ENCODE peak calls at places on chromosome 12, in six cellular contexts. Y is endothelial cell, Q is left ventricle myocardium inferior, P is PC-3, K is coronary artery, D is esophagus squamous epithelium. G is an unnamed sample.

GRCh38 chr12:94650143-94651056 is at the start of gene TMCC3:
- DNase-seq in Y (peak; percentile 61), Q (peak; percentile 51), P (peak; percentile 68), K (no peak), D (no peak), G (peak; percentile 75)

GRCh38 chr12:45934956-45935355 is 55.4 kb downstream of the SCAF11 start:
- DNase-seq in Y (no peak), Q (no peak), P (no peak), K (no peak), D (no peak), G (no peak)

GRCh38 chr12:55955800-55956508 is 9.9 kb downstream of the PMEL start:
- DNase-seq in Y (peak; percentile 33), Q (no peak), P (peak; percentile 95), K (no peak), D (no peak), G (no peak)

GRCh38 chr12:11981174-11981733 is 89.5 kb upstream of the BCL2L14 start:
- DNase-seq in Y (no peak), Q (no peak), P (peak; percentile 62), K (no peak), D (no peak), G (no peak)

GRCh38 chr12:122022393-122023338 is 982 bp downstream of the BCL7A start:
- DNase-seq in Y (peak; percentile 38), Q (peak; percentile 32), P (peak; percentile 44), K (no peak), D (no peak), G (peak; percentile 60)

GRCh38 chr12:56634242-56634836 is 4.2 kb upstream of the BAZ2A start:
- DNase-seq in Y (peak; percentile 31), Q (no peak), P (peak; percentile 65), K (no peak), D (no peak), G (peak; percentile 61)

GRCh38 chr12:76529226-76529918 is 30.2 kb downstream of the OSBPL8 start:
- DNase-seq in Y (no peak), Q (no peak), P (no peak), K (no peak), D (no peak), G (no peak)

GRCh38 chr12:108612788-108613282 is 15.0 kb upstream of the TMEM119 start:
- DNase-seq in Y (no peak), Q (no peak), P (no peak), K (no peak), D (no peak), G (no peak)

GRCh38 chr12:77107121-77107520 is 41.8 kb upstream of the E2F7 start:
- DNase-seq in Y (no peak), Q (no peak), P (no peak), K (no peak), D (no peak), G (no peak)

GRCh38 chr12:75712223-75712622 is 200.8 kb upstream of the KRR1 start:
- DNase-seq in Y (no peak), Q (no peak), P (peak; percentile 92), K (no peak), D (no peak), G (no peak)

GRCh38 chr12:70908978-70909377 is 11.6 kb downstream of the PTPRR start:
- DNase-seq in Y (no peak), Q (no peak), P (no peak), K (no peak), D (no peak), G (no peak)

GRCh38 chr12:40107098-40107802 is 1.4 kb upstream of the SLC2A13 start:
- DNase-seq in Y (peak; percentile 83), Q (peak; percentile 91), P (peak; percentile 90), K (peak; percentile 81), D (peak; percentile 49), G (peak; percentile 89)

GRCh38 chr12:112979281-112979680 is 962 bp downstream of the OAS2 start:
- DNase-seq in Y (no peak), Q (no peak), P (peak; percentile 5), K (no peak), D (no peak), G (no peak)

GRCh38 chr12:125981610-125982253 is 916.5 kb downstream of the AACS start:
- DNase-seq in Y (no peak), Q (no peak), P (no peak), K (no peak), D (no peak), G (no peak)

GRCh38 chr12:51389302-51389999 is 1.8 kb downstream of the GALNT6 start:
- DNase-seq in Y (no peak), Q (no peak), P (peak; percentile 78), K (no peak), D (no peak), G (no peak)

GRCh38 chr12:73383584-73384229 is 1111.5 kb downstream of the TRHDE start:
- DNase-seq in Y (no peak), Q (no peak), P (peak; percentile 81), K (no peak), D (no peak), G (no peak)

GRCh38 chr12:1350055-1350933 is 244.1 kb downstream of the FBXL14 start:
- DNase-seq in Y (no peak), Q (no peak), P (peak; percentile 88), K (no peak), D (no peak), G (no peak)

GRCh38 chr12:131827961-131828534 is at the start of gene MMP17:
- DNase-seq in Y (peak; percentile 64), Q (peak; percentile 61), P (peak; percentile 79), K (peak; percentile 67), D (no peak), G (peak; percentile 84)
- TF ChIP-seq CTCF in Y (no peak), Q (peak; percentile 29), P (no peak), K (no peak), D (no peak), G (no peak)

DNA sequence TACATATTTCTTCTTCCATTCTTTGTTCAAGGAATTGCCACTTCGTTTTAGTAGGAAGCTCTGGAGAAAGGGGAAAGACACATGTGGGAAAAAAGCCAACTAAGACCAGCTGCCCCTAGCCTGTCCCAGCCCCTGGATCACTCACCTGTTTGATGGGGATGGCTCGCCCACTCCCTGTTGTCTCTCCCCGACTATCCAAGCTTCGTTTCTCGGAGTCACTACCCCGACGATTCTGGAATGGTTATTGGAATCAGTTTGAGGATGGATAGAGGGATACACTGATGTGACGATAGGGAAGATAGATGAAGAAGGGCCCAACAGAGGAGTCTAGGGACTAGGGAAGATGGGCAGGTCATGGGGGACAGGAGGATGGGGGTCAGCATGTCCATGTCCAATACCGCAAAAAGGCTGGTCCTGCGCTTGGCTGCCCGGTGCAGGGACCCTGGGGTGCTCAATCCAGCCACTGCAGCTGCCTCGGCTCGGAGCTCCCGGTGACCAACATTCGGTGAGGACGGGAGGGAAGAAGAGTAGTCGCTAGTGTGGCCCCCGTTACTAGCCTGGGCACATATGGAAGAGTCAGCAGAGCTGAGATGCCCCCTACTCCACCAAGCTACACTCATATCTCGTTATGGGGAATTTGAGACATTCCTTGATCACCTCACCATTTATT is 7.0 kb downstream of the AGAP2 start:
- DNase-seq in Y (no peak), Q (no peak), P (no peak), K (no peak), D (no peak), G (no peak)
- TF ChIP-seq CTCF in Y (no peak), Q (no peak), P (no peak), K (no peak), D (no peak), G (no peak)

DNA sequence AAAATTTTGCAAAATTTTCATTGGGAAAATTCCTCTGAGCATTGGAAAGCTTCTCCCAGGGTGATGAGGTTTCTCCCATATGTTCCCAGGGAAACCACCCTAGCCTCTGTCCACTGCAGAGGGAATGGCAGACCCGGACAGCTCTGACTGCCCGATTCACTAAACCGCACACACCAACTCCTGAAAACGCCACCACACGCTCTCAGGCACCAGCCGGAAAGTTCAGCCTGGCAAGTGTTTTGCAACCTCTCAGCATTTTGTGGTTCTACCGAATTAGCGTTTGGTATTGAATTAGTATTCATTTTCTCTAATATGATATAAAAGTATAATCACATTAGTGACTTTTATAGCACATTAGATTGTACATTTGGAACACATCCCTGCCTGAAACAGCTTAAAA is 213.4 kb downstream of the PHETA1 start:
- DNase-seq in Y (no peak), Q (no peak), P (no peak), K (no peak), D (no peak), G (no peak)
- TF ChIP-seq CTCF in Y (no peak), Q (no peak), P (no peak), K (no peak), D (no peak), G (no peak)

GRCh38 chr12:52442600-52443061 is 8.5 kb upstream of the KRT75 start:
- DNase-seq in Y (no peak), Q (no peak), P (peak; percentile 99), K (no peak), D (no peak), G (peak; percentile 29)
- TF ChIP-seq CTCF in Y (no peak), Q (no peak), P (peak; percentile 56), K (no peak), D (no peak), G (no peak)

GRCh38 chr12:80015660-80016059 is 80.8 kb upstream of the PPP1R12A start:
- DNase-seq in Y (no peak), Q (no peak), P (no peak), K (no peak), D (no peak), G (no peak)
- TF ChIP-seq CTCF in Y (no peak), Q (no peak), P (no peak), K (no peak), D (no peak), G (no peak)

GRCh38 chr12:6666211-6666610 is 3.3 kb upstream of the ING4 start:
- DNase-seq in Y (no peak), Q (no peak), P (no peak), K (no peak), D (no peak), G (no peak)

GRCh38 chr12:6664902-6665301 is 2.0 kb upstream of the ING4 start:
- DNase-seq in Y (no peak), Q (no peak), P (no peak), K (no peak), D (no peak), G (no peak)

GRCh38 chr12:6662906-6663742 is at the start of gene ING4:
- DNase-seq in Y (peak; percentile 88), Q (peak; percentile 97), P (peak; percentile 97), K (peak; percentile 98), D (peak; percentile 93), G (peak; percentile 88)

GRCh38 chr12:6672143-6672542 is 9.2 kb upstream of the ING4 start:
- DNase-seq in Y (no peak), Q (no peak), P (no peak), K (no peak), D (no peak), G (no peak)

GRCh38 chr12:6667559-6668210 is 4.8 kb upstream of the ING4 start:
- DNase-seq in Y (no peak), Q (no peak), P (peak; percentile 32), K (no peak), D (no peak), G (no peak)
- TF ChIP-seq CTCF in Y (no peak), Q (no peak), P (peak; percentile 44), K (no peak), D (no peak), G (no peak)

DNA sequence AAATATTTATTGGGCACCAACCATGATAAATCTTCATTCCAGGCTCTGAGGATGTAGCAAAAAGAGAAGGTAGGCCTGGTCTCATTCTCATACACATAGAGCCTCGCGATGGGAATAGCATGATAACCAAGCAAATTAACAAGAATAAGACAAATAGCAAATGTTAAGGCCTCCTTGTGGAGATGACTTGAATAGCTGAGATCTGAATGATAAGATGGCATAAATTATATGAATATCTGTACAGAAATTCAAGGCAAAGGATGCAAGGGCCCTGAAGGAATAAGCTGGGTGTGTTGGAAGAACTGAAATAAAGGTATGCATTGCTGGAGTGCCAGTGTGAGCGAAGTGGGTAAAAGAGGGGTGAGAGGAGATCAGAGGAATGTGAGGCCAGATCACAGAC is 114.8 kb downstream of the ALX1 start:
- DNase-seq in Y (no peak), Q (no peak), P (peak; percentile 37), K (no peak), D (no peak), G (no peak)
- TF ChIP-seq CTCF in Y (no peak), Q (no peak), P (peak; percentile 48), K (no peak), D (no peak), G (no peak)

G was measured in nephron progenitor cell.